ENCODE peak calls at places on chromosome 11, in five cellular contexts. U, W, D, P and N are unnamed samples.

GRCh38 chr11:19889531-19889930 is 176.9 kb downstream of the NAV2 start:
- DNase-seq in U (no peak), W (no peak), D (no peak), P (no peak), N (no peak)

GRCh38 chr11:70472240-70472639 is 73.9 kb downstream of the CTTN start:
- DNase-seq in U (peak), W (no peak), D (no peak), P (no peak), N (no peak)

GRCh38 chr11:66497206-66497605 is 13.2 kb upstream of the BBS1 start:
- DNase-seq in U (no peak), W (no peak), D (no peak), P (no peak), N (no peak)

GRCh38 chr11:132792341-132793140 is 739.8 kb downstream of the OPCML start:
- DNase-seq in U (peak), W (no peak), D (no peak), P (no peak), N (no peak)

GRCh38 chr11:2207212-2207611 is 35.6 kb upstream of the TH start:
- DNase-seq in U (peak), W (no peak), D (no peak), P (no peak), N (no peak)

GRCh38 chr11:56855217-56855616 is 106.7 kb upstream of the OR9G4 start:
- DNase-seq in U (no peak), W (no peak), D (no peak), P (peak), N (no peak)

GRCh38 chr11:15123849-15124248 is 9.1 kb downstream of the INSC start:
- DNase-seq in U (no peak), W (no peak), D (peak), P (no peak), N (no peak)

GRCh38 chr11:69137148-69137844 is 18.4 kb upstream of the SMIM38 start:
- DNase-seq in U (no peak), W (no peak), D (no peak), P (no peak), N (no peak)

GRCh38 chr11:84580338-84580737 is 1046.8 kb downstream of the DLG2 start:
- DNase-seq in U (no peak), W (no peak), D (no peak), P (no peak), N (no peak)

GRCh38 chr11:26993965-26994446 is at the start of gene FIBIN:
- DNase-seq in U (peak), W (no peak), D (no peak), P (no peak), N (no peak)

GRCh38 chr11:1937616-1938342 is 9.4 kb upstream of the MRPL23 start:
- DNase-seq in U (no peak), W (no peak), D (no peak), P (no peak), N (no peak)

GRCh38 chr11:104573431-104573830 is 324.8 kb downstream of the CASP12 start:
- DNase-seq in U (no peak), W (no peak), D (no peak), P (no peak), N (no peak)

GRCh38 chr11:114128399-114128798 is 68.9 kb downstream of the ZBTB16 start:
- DNase-seq in U (no peak), W (no peak), D (no peak), P (peak), N (no peak)

GRCh38 chr11:118142081-118142480 is 10.5 kb downstream of the SCN4B start:
- DNase-seq in U (peak), W (no peak), D (no peak), P (no peak), N (no peak)

GRCh38 chr11:67364169-67364568 is 9.2 kb downstream of the CLCF1 start:
- DNase-seq in U (no peak), W (no peak), D (no peak), P (no peak), N (no peak)

GRCh38 chr11:118670063-118670462 is 9.4 kb downstream of the TREH start:
- DNase-seq in U (no peak), W (no peak), D (no peak), P (no peak), N (no peak)

GRCh38 chr11:126132319-126132718 is 69.7 kb upstream of the CDON start:
- DNase-seq in U (peak), W (no peak), D (no peak), P (no peak), N (peak)
- TF ChIP-seq CTCF in U (peak), W (peak), D (no peak), P (no peak), N (no peak)

GRCh38 chr11:73030130-73030529 is 112.0 kb downstream of the FCHSD2 start:
- DNase-seq in U (no peak), W (no peak), D (no peak), P (no peak), N (no peak)

GRCh38 chr11:73024646-73025045 is 117.5 kb downstream of the FCHSD2 start:
- DNase-seq in U (no peak), W (no peak), D (no peak), P (no peak), N (no peak)

GRCh38 chr11:73034330-73034729 is 107.8 kb downstream of the FCHSD2 start:
- DNase-seq in U (no peak), W (no peak), D (no peak), P (no peak), N (no peak)

GRCh38 chr11:73028621-73029020 is 113.5 kb downstream of the FCHSD2 start:
- DNase-seq in U (no peak), W (no peak), D (no peak), P (no peak), N (no peak)

GRCh38 chr11:73029408-73029807 is 112.7 kb downstream of the FCHSD2 start:
- DNase-seq in U (no peak), W (no peak), D (no peak), P (no peak), N (no peak)
- TF ChIP-seq CTCF in U (no peak), W (no peak), D (no peak), P (no peak), N (no peak)

GRCh38 chr11:103055174-103055890 is 36.6 kb downstream of the DCUN1D5 start:
- DNase-seq in U (no peak), W (no peak), D (no peak), P (no peak), N (no peak)
- TF ChIP-seq CTCF in U (peak), W (peak), D (peak), P (peak), N (peak)

GRCh38 chr11:135008001-135008405 is 596.0 kb upstream of the B3GAT1 start:
- DNase-seq in U (no peak), W (no peak), D (no peak), P (no peak), N (no peak)
- TF ChIP-seq CTCF in U (no peak), W (no peak), D (no peak), P (no peak), N (no peak)

GRCh38 chr11:46522682-46523281 is 71.0 kb downstream of the AMBRA1 start:
- DNase-seq in U (no peak), W (no peak), D (no peak), P (no peak), N (no peak)
- TF ChIP-seq CTCF in U (no peak), W (no peak), D (no peak), P (no peak), N (no peak)

GRCh38 chr11:128326791-128327190 is 260.6 kb downstream of the ETS1 start:
- DNase-seq in U (no peak), W (no peak), D (no peak), P (no peak), N (no peak)

GRCh38 chr11:128324531-128325141 is 262.7 kb downstream of the ETS1 start:
- DNase-seq in U (no peak), W (no peak), D (no peak), P (no peak), N (no peak)

GRCh38 chr11:128327274-128327673 is 260.1 kb downstream of the ETS1 start:
- DNase-seq in U (no peak), W (no peak), D (no peak), P (no peak), N (no peak)

GRCh38 chr11:128324051-128324481 is 263.3 kb downstream of the ETS1 start:
- DNase-seq in U (no peak), W (no peak), D (no peak), P (no peak), N (no peak)

DNA sequence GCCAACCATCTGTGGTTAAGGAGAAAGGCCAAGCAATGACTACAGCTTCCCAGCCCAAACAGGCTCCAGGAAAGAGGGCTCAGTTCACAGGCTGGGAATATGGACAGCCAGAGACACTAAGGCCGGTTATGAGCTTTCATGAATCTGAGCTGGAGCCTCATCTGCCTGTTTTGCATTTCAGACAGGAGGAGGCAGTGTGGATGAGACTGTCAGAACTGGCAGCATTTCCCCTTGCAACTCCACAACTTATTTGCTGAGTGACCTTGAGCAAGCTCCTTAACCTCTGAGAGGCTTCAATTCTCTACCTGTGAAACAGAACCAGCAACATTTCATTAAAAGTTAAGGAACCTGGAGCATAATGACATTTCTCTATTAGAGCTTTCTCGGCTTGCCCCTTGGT is 264.0 kb downstream of the ETS1 start:
- DNase-seq in U (no peak), W (no peak), D (no peak), P (no peak), N (no peak)
- TF ChIP-seq CTCF in U (peak), W (no peak), D (peak), P (peak), N (no peak)

GRCh38 chr11:61294717-61295595 is at the start of gene VWCE:
- DNase-seq in U (peak), W (peak), D (no peak), P (peak), N (no peak)
- TF ChIP-seq CTCF in U (peak), W (no peak), D (peak), P (no peak), N (no peak)